ENCODE peak calls at places on chromosomes 13 and 19, in six cellular contexts. N is CD4-positive, alpha-beta T cell; E is fibroblast of mammary gland; F is RWPE1; V is AG10803; R is breast epithelium. Q is an unnamed sample.

GRCh38 chr19:38793186-38793585 is 4.2 kb downstream of the LGALS7B start:
- DNase-seq in R (no peak), F (peak; percentile 86), E (peak; percentile 32), V (peak; percentile 41), N (no peak), Q (no peak)

GRCh38 chr13:99657848-99658265 is 156.6 kb downstream of the TM9SF2 start:
- DNase-seq in E (peak; percentile 29), F (no peak), V (peak; percentile 23), N (no peak), R (no peak), Q (no peak)

GRCh38 chr13:79392882-79393563 is 13.0 kb downstream of the RBM26 start:
- DNase-seq in N (no peak), V (peak; percentile 39), E (peak; percentile 75), R (no peak), F (peak; percentile 7), Q (no peak)

GRCh38 chr13:73608731-73609485 is 525.3 kb downstream of the KLF12 start:
- DNase-seq in N (no peak), E (no peak), R (no peak), V (no peak), F (no peak), Q (no peak)

GRCh38 chr13:45872574-45872973 is 21.0 kb upstream of the SIAH3 start:
- DNase-seq in V (peak; percentile 21), R (no peak), F (no peak), N (no peak), E (peak; percentile 42), Q (no peak)

GRCh38 chr13:44448373-44448772 is 74.7 kb downstream of the SERP2 start:
- DNase-seq in E (no peak), N (no peak), V (no peak), R (no peak), F (no peak), Q (no peak)

GRCh38 chr13:30580852-30581502 is 36.7 kb upstream of the USPL1 start:
- DNase-seq in E (no peak), N (no peak), R (no peak), F (no peak), V (no peak), Q (no peak)

GRCh38 chr13:100573121-100573520 is 15.5 kb downstream of the GGACT start:
- DNase-seq in N (peak; percentile 70), V (peak; percentile 82), E (peak; percentile 86), R (peak; percentile 36), F (peak; percentile 52), Q (no peak)

GRCh38 chr13:110388141-110388943 is 81.3 kb downstream of the COL4A2 start:
- DNase-seq in R (peak; percentile 50), V (peak; percentile 87), F (no peak), N (no peak), E (peak; percentile 86), Q (no peak)

GRCh38 chr13:88627071-88627470 is 955.9 kb downstream of the SLITRK5 start:
- DNase-seq in R (no peak), V (no peak), F (no peak), E (no peak), N (no peak), Q (no peak)

GRCh38 chr13:87674143-87674772 is 3.1 kb downstream of the SLITRK5 start:
- DNase-seq in R (no peak), F (no peak), V (no peak), N (no peak), E (no peak), Q (no peak)

GRCh38 chr13:45833242-45833641 is 18.3 kb downstream of the SIAH3 start:
- DNase-seq in R (no peak), F (no peak), V (peak; percentile 9), N (no peak), E (no peak), Q (no peak)

GRCh38 chr13:100657881-100658315 is 16.7 kb downstream of the TMTC4 start:
- DNase-seq in V (no peak), F (no peak), N (no peak), E (no peak), R (no peak), Q (no peak)

GRCh38 chr19:7874080-7874856 is at the start of gene PRR36:
- DNase-seq in E (no peak), N (no peak), R (peak; percentile 66), F (no peak), V (no peak), Q (no peak)

GRCh38 chr13:40480012-40480914 is 186.2 kb downstream of the FOXO1 start:
- DNase-seq in R (no peak), N (no peak), V (no peak), E (no peak), F (no peak), Q (no peak)

GRCh38 chr13:105363747-105364177 is 1171.7 kb downstream of the EFNB2 start:
- DNase-seq in R (no peak), V (no peak), F (no peak), N (no peak), E (no peak), Q (no peak)

GRCh38 chr13:51764184-51765141 is 39.5 kb downstream of the DHRS12 start:
- DNase-seq in R (peak; percentile 54), V (peak; percentile 43), N (peak; percentile 19), E (peak; percentile 92), F (no peak), Q (no peak)

GRCh38 chr13:51682691-51683090 is 98.4 kb downstream of the WDFY2 start:
- DNase-seq in R (no peak), E (peak; percentile 52), F (no peak), N (no peak), V (peak; percentile 47), Q (no peak)

GRCh38 chr13:25252770-25253169 is 34.5 kb downstream of the MTMR6 start:
- DNase-seq in V (no peak), F (no peak), E (no peak), N (no peak), R (no peak), Q (no peak)

GRCh38 chr19:30852168-30852567 is 480.0 kb downstream of the ZNF536 start:
- DNase-seq in N (no peak), F (no peak), V (no peak), E (no peak), R (no peak), Q (no peak)

GRCh38 chr19:47633516-47633915 is 24.6 kb downstream of the BICRA start:
- DNase-seq in F (peak; percentile 86), E (no peak), R (no peak), V (no peak), N (no peak), Q (no peak)

GRCh38 chr13:99600318-99600717 is 99.0 kb downstream of the TM9SF2 start:
- DNase-seq in V (no peak), F (no peak), E (no peak), R (no peak), N (no peak), Q (no peak)

GRCh38 chr19:5293607-5294089 is 47.0 kb downstream of the PTPRS start:
- DNase-seq in N (no peak), E (peak; percentile 33), V (peak; percentile 56), R (peak; percentile 33), F (no peak), Q (peak; percentile 87)

GRCh38 chr13:25687622-25688225 is 315.9 kb downstream of the ATP8A2 start:
- DNase-seq in E (no peak), F (no peak), R (no peak), V (no peak), N (no peak), Q (no peak)

GRCh38 chr13:80341771-80342271 is 895 bp upstream of the SPRY2 start:
- DNase-seq in E (peak; percentile 48), V (no peak), N (no peak), F (no peak), R (peak; percentile 46), Q (no peak)

GRCh38 chr13:46598140-46598819 is 45.3 kb downstream of the LRCH1 start:
- DNase-seq in R (no peak), V (no peak), N (no peak), E (no peak), F (no peak), Q (no peak)

GRCh38 chr13:98297043-98297442 is 120.0 kb upstream of the RNF113B start:
- DNase-seq in R (no peak), F (no peak), V (no peak), E (no peak), N (no peak), Q (no peak)

GRCh38 chr13:27131202-27131623 is 40.4 kb downstream of the USP12 start:
- DNase-seq in N (peak; percentile 33), R (no peak), E (peak; percentile 65), F (peak; percentile 69), V (no peak), Q (no peak)

GRCh38 chr13:73536865-73537264 is 478.1 kb downstream of the KLF5 start:
- DNase-seq in N (no peak), V (no peak), F (no peak), R (no peak), E (no peak), Q (no peak)

GRCh38 chr19:30677702-30678101 is 305.5 kb downstream of the ZNF536 start:
- DNase-seq in V (no peak), N (no peak), E (no peak), R (no peak), F (no peak), Q (no peak)

GRCh38 chr19:49549045-49549444 is 21.2 kb downstream of the RCN3 start:
- DNase-seq in E (no peak), V (no peak), R (no peak), N (no peak), F (no peak), Q (no peak)

GRCh38 chr19:33436360-33437345 is 63.1 kb downstream of the CEBPG start:
- DNase-seq in R (no peak), E (no peak), F (no peak), N (no peak), V (no peak), Q (peak; percentile 78)

GRCh38 chr19:33437351-33438015 is 64.0 kb downstream of the CEBPG start:
- DNase-seq in R (no peak), V (no peak), F (no peak), N (no peak), E (no peak), Q (peak; percentile 42)

GRCh38 chr19:33434090-33434885 is 60.8 kb downstream of the CEBPG start:
- DNase-seq in N (no peak), F (no peak), R (no peak), E (no peak), V (no peak), Q (peak; percentile 61)

GRCh38 chr19:33434886-33435705 is 61.6 kb downstream of the CEBPG start:
- DNase-seq in N (no peak), F (peak; percentile 14), R (no peak), V (peak; percentile 20), E (peak; percentile 25), Q (peak; percentile 73)

GRCh38 chr19:33435706-33436359 is 62.3 kb downstream of the CEBPG start:
- DNase-seq in E (no peak), R (no peak), V (no peak), F (no peak), N (no peak), Q (peak; percentile 56)
- TF ChIP-seq CTCF in E (no peak), R (no peak), V (no peak), F (no peak), N (no peak), Q (no peak)

GRCh38 chr19:32324631-32325215 is 20.7 kb upstream of the ZNF507 start:
- DNase-seq in E (no peak), N (no peak), F (no peak), V (no peak), R (no peak), Q (no peak)
- TF ChIP-seq CTCF in E (no peak), N (no peak), F (peak; percentile 4), V (no peak), R (no peak), Q (peak; percentile 55)

GRCh38 chr19:45187421-45188100 is 9.0 kb downstream of the BLOC1S3 start:
- DNase-seq in E (no peak), V (no peak), F (peak; percentile 34), R (no peak), N (no peak), Q (no peak)
- TF ChIP-seq CTCF in E (peak; percentile 50), V (peak; percentile 48), F (peak; percentile 70), R (peak; percentile 24), N (peak; percentile 77), Q (peak; percentile 73)

GRCh38 chr13:49869514-49869913 is 66.6 kb downstream of the SPRYD7 start:
- DNase-seq in R (no peak), E (peak; percentile 47), N (no peak), F (no peak), V (peak; percentile 8), Q (no peak)
- TF ChIP-seq CTCF in R (no peak), E (peak; percentile 44), N (no peak), F (no peak), V (peak; percentile 38), Q (peak; percentile 65)

Q was measured in chondrocyte.